ENCODE peak calls at places on chromosomes 6 and 20, in seven cellular contexts. U is H1, Y is A549, W is K562, Q is HepG2, L is endothelial cell of umbilical vein, P is GM12878. M is an unnamed sample.

GRCh38 chr20:46946796-46947195 is 52.2 kb downstream of the EYA2 start:
- DNase-seq in U (no peak), Y (no peak), W (no peak), Q (no peak), L (no peak), P (no peak), M (no peak)

GRCh38 chr20:51428451-51429143 is 113.9 kb downstream of the NFATC2 start:
- DNase-seq in U (no peak), Y (no peak), W (peak), Q (peak), L (peak), P (no peak), M (no peak)

GRCh38 chr6:37783831-37784584 is 35.5 kb upstream of the ZFAND3 start:
- DNase-seq in U (peak), Y (no peak), W (no peak), Q (no peak), L (peak), P (no peak), M (peak)

GRCh38 chr6:18263561-18264337 is 581 bp downstream of the DEK start:
- DNase-seq in U (peak), Y (peak), W (peak), Q (no peak), L (peak), P (no peak), M (peak)

GRCh38 chr6:167255918-167256553 is 35.1 kb upstream of the UNC93A start:
- DNase-seq in U (peak), Y (no peak), W (peak), Q (no peak), L (no peak), P (no peak), M (peak)

GRCh38 chr20:57991211-57991841 is 237.1 kb downstream of the ANKRD60 start:
- DNase-seq in U (no peak), Y (peak), W (no peak), Q (no peak), L (no peak), P (no peak), M (peak)

GRCh38 chr20:23639490-23639958 is 1.8 kb upstream of the CST3 start:
- DNase-seq in U (no peak), Y (no peak), W (no peak), Q (no peak), L (no peak), P (no peak), M (no peak)

GRCh38 chr6:22766979-22767378 is 197.6 kb downstream of the HDGFL1 start:
- DNase-seq in U (no peak), Y (no peak), W (no peak), Q (no peak), L (no peak), P (no peak), M (no peak)

DNA sequence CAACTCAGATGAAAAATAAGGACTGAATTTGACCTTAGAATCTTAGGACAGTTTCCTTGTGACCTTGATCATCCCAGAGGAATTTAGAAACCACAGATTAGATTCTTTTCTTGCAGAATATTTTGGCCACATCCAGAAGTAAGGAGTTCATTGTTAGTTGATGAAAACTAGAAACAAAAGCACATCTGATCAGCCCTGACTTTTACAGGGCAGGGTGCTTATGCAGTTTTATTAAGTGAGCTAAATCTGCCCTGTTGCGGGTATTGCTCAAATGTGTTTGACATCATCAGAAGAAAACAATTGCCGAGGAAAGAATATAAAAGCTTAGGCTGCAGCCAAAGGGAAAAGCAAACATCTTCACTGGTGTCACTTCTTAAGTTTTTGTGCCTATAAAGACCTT is 100.8 kb downstream of the MTFR2 start:
- DNase-seq in U (no peak), Y (no peak), W (no peak), Q (no peak), L (no peak), P (no peak), M (no peak)
- TF ChIP-seq CTCF in U (no peak), Y (no peak), W (no peak), Q (no peak), L (no peak), P (no peak), M (no peak)

GRCh38 chr6:108260126-108260808 is 573 bp downstream of the SNX3 start:
- DNase-seq in U (peak), Y (peak), W (peak), Q (no peak), L (peak), P (peak), M (peak)
- TF ChIP-seq POLR2A in U (no peak), Y (no peak), W (no peak), Q (no peak), L (no peak), P (no peak), M (no peak)

DNA sequence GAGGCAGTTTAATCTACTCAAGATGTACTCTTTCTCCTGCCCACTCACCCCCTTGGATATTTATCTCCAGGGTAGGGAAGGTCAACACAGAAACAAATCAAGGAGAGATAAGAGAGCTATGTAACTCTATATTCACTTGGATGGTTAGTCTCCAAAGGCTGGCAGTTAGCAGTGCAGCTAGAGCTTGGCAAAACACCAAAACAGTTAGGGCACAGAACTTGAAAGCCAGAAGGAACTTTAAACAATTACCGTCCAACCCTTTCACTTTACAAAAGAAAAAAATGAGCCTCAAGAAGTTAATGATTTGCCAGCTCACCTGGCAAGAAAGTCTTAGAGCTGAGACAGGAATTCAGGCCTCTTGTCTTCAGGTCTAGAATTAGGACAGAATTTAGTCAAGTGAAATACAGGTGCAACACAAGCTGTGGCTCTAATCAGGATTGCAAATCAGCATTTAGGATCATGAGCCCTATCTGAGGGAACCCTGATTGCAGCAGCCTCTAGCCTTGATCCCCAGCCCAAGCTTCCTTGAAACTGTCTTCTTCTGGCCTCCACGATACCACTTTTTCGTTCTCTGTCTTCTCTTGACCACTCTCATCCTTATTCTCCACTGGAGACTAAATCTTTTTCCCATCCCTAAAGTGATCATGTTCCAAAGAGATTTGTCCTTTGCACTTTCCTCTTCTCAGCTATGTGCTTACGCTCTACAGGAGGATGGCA is 14.9 kb downstream of the NEDD9 start:
- DNase-seq in U (no peak), Y (no peak), W (no peak), Q (peak), L (peak), P (peak), M (no peak)
- TF ChIP-seq MAX in U (no peak), Y (no peak), W (no peak), Q (no peak), L (no peak), P (no peak), M (no peak)

DNA sequence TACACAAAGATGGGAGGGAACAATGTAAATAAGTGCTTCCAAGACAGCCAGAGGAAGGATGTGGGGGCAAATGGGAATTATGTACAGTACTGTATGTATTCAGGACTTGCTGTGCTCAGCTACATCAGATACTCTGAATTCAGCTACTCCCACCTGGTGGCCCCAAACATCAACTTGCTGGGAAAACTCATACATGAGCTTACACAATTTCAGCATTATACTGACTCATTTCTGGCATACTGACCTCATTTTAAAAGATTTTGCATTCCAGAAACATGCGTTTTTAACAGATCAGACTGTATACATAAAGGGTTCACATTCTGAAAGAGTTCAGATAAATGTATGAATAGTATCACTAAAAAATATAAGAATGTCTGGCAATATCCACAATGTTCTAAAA is 59.7 kb downstream of the GPX5 start:
- DNase-seq in U (no peak), Y (no peak), W (peak), Q (peak), L (no peak), P (no peak), M (peak)
- TF ChIP-seq CTCF in U (no peak), Y (no peak), W (peak), Q (peak), L (no peak), P (no peak), M (no peak)

DNA sequence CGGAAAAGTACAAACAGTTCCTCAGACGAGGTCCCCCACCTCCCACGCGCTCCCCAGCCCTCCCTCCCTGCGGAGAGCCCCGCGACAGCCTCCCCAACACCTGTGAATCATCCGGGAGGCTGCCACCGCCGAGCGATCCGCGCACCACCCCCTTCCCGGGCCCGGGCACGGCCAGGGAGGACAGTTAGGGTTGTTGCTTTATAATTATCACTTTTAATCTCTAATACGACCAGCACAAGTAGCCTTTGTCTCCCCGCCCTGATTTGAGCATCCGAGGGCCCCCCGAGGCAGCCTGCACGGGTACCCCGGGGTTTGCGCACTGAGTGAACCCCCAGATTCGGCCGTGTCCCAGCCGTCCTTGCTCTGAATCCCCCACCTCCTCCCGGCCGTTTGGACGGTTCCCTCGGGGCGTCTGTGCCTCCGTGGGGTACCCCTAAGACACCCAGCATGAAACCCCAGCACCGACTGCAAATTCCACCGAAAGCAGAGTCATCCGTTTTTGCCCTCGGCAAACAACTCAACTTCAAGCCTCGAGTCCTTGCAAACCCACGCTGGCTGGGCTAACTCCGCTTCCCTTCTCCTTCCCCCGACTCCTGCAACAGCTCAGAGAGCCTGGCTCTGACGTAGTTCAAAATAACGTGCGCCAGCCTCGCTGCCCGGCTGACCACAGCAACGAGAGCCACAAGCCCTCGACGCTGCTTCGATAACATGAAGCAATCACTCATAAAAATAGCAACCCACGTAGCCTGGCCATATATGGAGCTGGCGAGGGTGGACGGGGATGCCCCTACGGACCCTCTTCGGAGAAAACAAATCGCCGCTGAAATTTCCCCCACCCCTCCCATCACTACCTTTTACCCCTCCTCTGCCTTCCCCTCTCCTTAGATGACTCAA is 866 bp upstream of the SNAP25 start:
- DNase-seq in U (peak), Y (peak), W (no peak), Q (no peak), L (peak), P (no peak), M (peak)
- TF ChIP-seq POLR2A in U (no peak), Y (peak), W (no peak), Q (no peak), L (no peak), P (no peak), M (no peak)